ENCODE peak calls at places on chromosomes 12 and 14, in seven cellular contexts. One of them, this sample, is unnamed.

GRCh38 chr14:90604356-90604755 is 207.5 kb downstream of the CALM1 start:
- DNase-seq in C1 segment of cervical spinal cord: no peak
- DNase-seq in H7: no peak
- DNase-seq in stimulated activated naive CD4-positive, alpha-beta T cell: no peak
- DNase-seq in mucosa of descending colon: no peak
- DNase-seq in mammary epithelial cell: no peak
- DNase-seq in activated naive CD4-positive, alpha-beta T cell treated with anti-CD3 and anti-CD28 coated beads, Interleukin-2, amount 50 U/mL, for 16 hours: no peak
- DNase-seq in this sample: no peak

GRCh38 chr12:15336772-15337553 is 14.7 kb downstream of the PTPRO start:
- DNase-seq in H7: no peak
- DNase-seq in stimulated activated naive CD4-positive, alpha-beta T cell: no peak
- DNase-seq in mammary epithelial cell: peak; percentile 48
- DNase-seq in activated naive CD4-positive, alpha-beta T cell treated with anti-CD3 and anti-CD28 coated beads, Interleukin-2, amount 50 U/mL, for 16 hours: no peak
- DNase-seq in mucosa of descending colon: no peak
- DNase-seq in C1 segment of cervical spinal cord: no peak
- DNase-seq in this sample: no peak

GRCh38 chr14:102819176-102819628 is 42.0 kb downstream of the TRAF3 start:
- DNase-seq in C1 segment of cervical spinal cord: no peak
- DNase-seq in mammary epithelial cell: peak; percentile 81
- DNase-seq in H7: no peak
- DNase-seq in stimulated activated naive CD4-positive, alpha-beta T cell: no peak
- DNase-seq in mucosa of descending colon: peak; percentile 71
- DNase-seq in activated naive CD4-positive, alpha-beta T cell treated with anti-CD3 and anti-CD28 coated beads, Interleukin-2, amount 50 U/mL, for 16 hours: peak; percentile 57
- DNase-seq in this sample: peak; percentile 71

GRCh38 chr12:102441077-102441596 is 39.2 kb downstream of the IGF1 start:
- DNase-seq in mammary epithelial cell: no peak
- DNase-seq in mucosa of descending colon: no peak
- DNase-seq in C1 segment of cervical spinal cord: no peak
- DNase-seq in H7: no peak
- DNase-seq in activated naive CD4-positive, alpha-beta T cell treated with anti-CD3 and anti-CD28 coated beads, Interleukin-2, amount 50 U/mL, for 16 hours: no peak
- DNase-seq in stimulated activated naive CD4-positive, alpha-beta T cell: no peak
- DNase-seq in this sample: no peak

GRCh38 chr14:50333010-50333409 is 20.9 kb downstream of the DMAC2L start:
- DNase-seq in stimulated activated naive CD4-positive, alpha-beta T cell: no peak
- DNase-seq in C1 segment of cervical spinal cord: no peak
- DNase-seq in activated naive CD4-positive, alpha-beta T cell treated with anti-CD3 and anti-CD28 coated beads, Interleukin-2, amount 50 U/mL, for 16 hours: no peak
- DNase-seq in mammary epithelial cell: peak; percentile 82
- DNase-seq in H7: no peak
- DNase-seq in mucosa of descending colon: no peak
- DNase-seq in this sample: no peak

GRCh38 chr12:123453165-123453564 is 4.8 kb upstream of the SNRNP35 start:
- DNase-seq in H7: no peak
- DNase-seq in stimulated activated naive CD4-positive, alpha-beta T cell: peak; percentile 19
- DNase-seq in activated naive CD4-positive, alpha-beta T cell treated with anti-CD3 and anti-CD28 coated beads, Interleukin-2, amount 50 U/mL, for 16 hours: no peak
- DNase-seq in C1 segment of cervical spinal cord: no peak
- DNase-seq in mammary epithelial cell: no peak
- DNase-seq in mucosa of descending colon: no peak
- DNase-seq in this sample: no peak

GRCh38 chr12:99200711-99201384 is 446.7 kb upstream of the GARIN6 start:
- DNase-seq in C1 segment of cervical spinal cord: no peak
- DNase-seq in mucosa of descending colon: no peak
- DNase-seq in mammary epithelial cell: peak; percentile 0
- DNase-seq in H7: no peak
- DNase-seq in stimulated activated naive CD4-positive, alpha-beta T cell: no peak
- DNase-seq in activated naive CD4-positive, alpha-beta T cell treated with anti-CD3 and anti-CD28 coated beads, Interleukin-2, amount 50 U/mL, for 16 hours: no peak
- DNase-seq in this sample: no peak

GRCh38 chr12:133057446-133057845 is 20.1 kb downstream of the ZNF84 start:
- DNase-seq in mammary epithelial cell: no peak
- DNase-seq in C1 segment of cervical spinal cord: no peak
- DNase-seq in stimulated activated naive CD4-positive, alpha-beta T cell: no peak
- DNase-seq in H7: no peak
- DNase-seq in mucosa of descending colon: no peak
- DNase-seq in activated naive CD4-positive, alpha-beta T cell treated with anti-CD3 and anti-CD28 coated beads, Interleukin-2, amount 50 U/mL, for 16 hours: no peak
- DNase-seq in this sample: no peak

GRCh38 chr14:53744846-53745245 is 211.8 kb downstream of the BMP4 start:
- DNase-seq in mucosa of descending colon: no peak
- DNase-seq in H7: no peak
- DNase-seq in mammary epithelial cell: no peak
- DNase-seq in C1 segment of cervical spinal cord: no peak
- DNase-seq in activated naive CD4-positive, alpha-beta T cell treated with anti-CD3 and anti-CD28 coated beads, Interleukin-2, amount 50 U/mL, for 16 hours: no peak
- DNase-seq in stimulated activated naive CD4-positive, alpha-beta T cell: no peak
- DNase-seq in this sample: no peak

GRCh38 chr12:102326987-102327386 is 129.4 kb upstream of the PMCH start:
- DNase-seq in mucosa of descending colon: no peak
- DNase-seq in mammary epithelial cell: no peak
- DNase-seq in C1 segment of cervical spinal cord: no peak
- DNase-seq in activated naive CD4-positive, alpha-beta T cell treated with anti-CD3 and anti-CD28 coated beads, Interleukin-2, amount 50 U/mL, for 16 hours: no peak
- DNase-seq in H7: no peak
- DNase-seq in stimulated activated naive CD4-positive, alpha-beta T cell: no peak
- DNase-seq in this sample: no peak

This sample was measured in stimulated activated CD4-positive, alpha-beta T cell treated with anti-CD3 and anti-CD28 coated beads, Interleukin-4, amount 100 ng/mL, for 1 hour.